ENCODE peak calls at places on chromosomes 6 and 20, in five cellular contexts. T, O, N, X and M are unnamed samples.

GRCh38 chr6:33384581-33385020 is 7.0 kb upstream of the KIFC1 start:
- DNase-seq in T (no peak), X (no peak), O (peak), N (no peak), M (peak)

GRCh38 chr6:148557796-148558457 is 188.9 kb upstream of the UST start:
- DNase-seq in N (no peak), X (no peak), O (no peak), T (no peak), M (no peak)

GRCh38 chr6:36856277-36856676 is 17.0 kb upstream of the CPNE5 start:
- DNase-seq in X (no peak), T (no peak), N (no peak), O (no peak), M (no peak)

GRCh38 chr6:137883400-137883888 is 16.4 kb downstream of the TNFAIP3 start:
- DNase-seq in X (no peak), T (no peak), N (no peak), O (no peak), M (peak)

GRCh38 chr6:148972481-148972880 is 225.7 kb downstream of the UST start:
- DNase-seq in T (no peak), N (peak), X (peak), O (peak), M (peak)

GRCh38 chr6:50635429-50635828 is 77.9 kb upstream of the TFAP2D start:
- DNase-seq in T (no peak), X (no peak), N (no peak), O (no peak), M (no peak)

GRCh38 chr6:119259027-119259426 is 90.5 kb downstream of the MAN1A1 start:
- DNase-seq in N (no peak), O (no peak), T (no peak), X (no peak), M (peak)

GRCh38 chr6:131635384-131636340 is 1.4 kb upstream of the ENPP3 start:
- DNase-seq in X (no peak), N (no peak), O (no peak), T (no peak), M (no peak)

GRCh38 chr6:36442083-36442670 is 477 bp downstream of the PXT1 start:
- DNase-seq in T (no peak), N (no peak), O (no peak), X (no peak), M (no peak)

GRCh38 chr6:76852776-76853175 is 610.5 kb downstream of the HTR1B start:
- DNase-seq in N (no peak), X (no peak), T (no peak), O (peak), M (no peak)

GRCh38 chr6:21214738-21215448 is 378.7 kb upstream of the SOX4 start:
- DNase-seq in X (no peak), N (no peak), T (no peak), O (peak), M (peak)

GRCh38 chr6:67210450-67210849 is 1424.6 kb upstream of the ADGRB3 start:
- DNase-seq in T (no peak), N (no peak), O (peak), X (no peak), M (no peak)

GRCh38 chr20:22795897-22796296 is 211.5 kb upstream of the FOXA2 start:
- DNase-seq in T (no peak), N (no peak), O (peak), X (no peak), M (peak)

GRCh38 chr6:43817192-43817591 is 47.2 kb downstream of the VEGFA start:
- DNase-seq in O (no peak), X (peak), T (no peak), N (no peak), M (peak)

GRCh38 chr6:168542301-168542700 is 101.3 kb downstream of the SMOC2 start:
- DNase-seq in O (no peak), N (no peak), X (no peak), T (no peak), M (no peak)

GRCh38 chr6:169813969-169814368 is 62.5 kb downstream of the ERMARD start:
- DNase-seq in O (no peak), T (no peak), X (no peak), N (no peak), M (no peak)

GRCh38 chr6:17393335-17394191 is at the start of gene CAP2:
- DNase-seq in X (peak), T (peak), N (no peak), O (peak), M (peak)

GRCh38 chr20:32577657-32578056 is 7.5 kb downstream of the NOL4L start:
- DNase-seq in O (no peak), T (no peak), X (no peak), N (no peak), M (no peak)

GRCh38 chr6:147941143-147941542 is 401.5 kb upstream of the SASH1 start:
- DNase-seq in X (no peak), O (no peak), N (no peak), T (no peak), M (peak)

GRCh38 chr6:108715832-108716231 is 132.4 kb upstream of the ARMC2 start:
- DNase-seq in X (no peak), T (no peak), N (no peak), O (no peak), M (no peak)

GRCh38 chr6:129619579-129620233 is 90.3 kb downstream of the ARHGAP18 start:
- DNase-seq in N (no peak), O (no peak), T (no peak), X (no peak), M (peak)

GRCh38 chr20:56617489-56617888 is 11.6 kb upstream of the TFAP2C start:
- DNase-seq in X (no peak), N (no peak), O (no peak), T (no peak), M (no peak)

GRCh38 chr20:3987296-3987695 is 28.1 kb downstream of the RNF24 start:
- DNase-seq in O (no peak), X (no peak), T (no peak), N (no peak), M (no peak)

GRCh38 chr6:170497845-170498281 is 55.2 kb downstream of the PSMB1 start:
- DNase-seq in O (no peak), X (peak), T (no peak), N (no peak), M (peak)

GRCh38 chr6:116438590-116439448 is 22.4 kb upstream of the CALHM6 start:
- DNase-seq in N (no peak), O (no peak), T (no peak), X (no peak), M (no peak)

GRCh38 chr6:148657053-148657452 is 89.8 kb upstream of the UST start:
- DNase-seq in T (no peak), O (no peak), N (no peak), X (no peak), M (peak)

GRCh38 chr6:41801380-41801779 is 13.9 kb downstream of the TOMM6 start:
- DNase-seq in X (no peak), T (no peak), O (no peak), N (no peak), M (no peak)

GRCh38 chr6:30769088-30769852 is 24.9 kb upstream of the IER3 start:
- DNase-seq in X (peak), O (peak), T (no peak), N (peak), M (peak)

GRCh38 chr6:3371222-3371949 is 85.5 kb downstream of the SLC22A23 start:
- DNase-seq in T (no peak), O (no peak), X (no peak), N (no peak), M (no peak)

GRCh38 chr6:3370361-3371221 is 86.3 kb downstream of the SLC22A23 start:
- DNase-seq in X (no peak), N (no peak), O (no peak), T (no peak), M (no peak)

GRCh38 chr6:3373597-3374203 is 83.2 kb downstream of the SLC22A23 start:
- DNase-seq in O (no peak), N (no peak), T (no peak), X (no peak), M (no peak)

GRCh38 chr6:3372184-3372846 is 84.5 kb downstream of the SLC22A23 start:
- DNase-seq in N (no peak), X (no peak), O (no peak), T (no peak), M (no peak)

GRCh38 chr6:3372912-3373554 is 83.8 kb downstream of the SLC22A23 start:
- DNase-seq in N (no peak), T (no peak), O (no peak), X (no peak), M (no peak)
- H3K27ac ChIP-seq in N (no peak), T (peak), O (no peak), X (no peak), M (no peak)

GRCh38 chr20:62985089-62985778 is 21.5 kb downstream of the BHLHE23 start:
- DNase-seq in N (no peak), X (no peak), T (no peak), O (no peak), M (no peak)
- H3K27ac ChIP-seq in N (no peak), X (no peak), T (no peak), O (no peak), M (no peak)

DNA sequence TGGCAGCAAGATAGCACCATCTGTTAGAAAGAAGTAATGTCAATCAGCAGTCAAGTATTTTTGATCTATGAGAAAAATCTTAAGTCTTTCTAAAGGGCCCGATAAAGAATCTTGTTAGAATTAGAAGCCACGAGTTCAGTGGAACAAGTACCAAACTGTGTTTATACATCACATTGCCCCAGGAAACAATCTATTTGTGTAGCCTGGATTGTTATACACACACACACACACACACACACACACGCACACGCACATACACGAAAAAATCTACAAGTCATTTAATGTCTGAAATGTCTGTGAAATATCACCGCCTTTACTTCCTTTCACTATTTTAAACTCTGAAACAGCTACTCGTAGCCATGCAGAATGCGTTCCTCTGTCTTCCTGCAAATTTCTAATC is 84.4 kb upstream of the SCAF8 start:
- DNase-seq in X (no peak), O (no peak), N (no peak), T (no peak), M (no peak)
- H3K27ac ChIP-seq in X (no peak), O (no peak), N (no peak), T (no peak), M (no peak)

DNA sequence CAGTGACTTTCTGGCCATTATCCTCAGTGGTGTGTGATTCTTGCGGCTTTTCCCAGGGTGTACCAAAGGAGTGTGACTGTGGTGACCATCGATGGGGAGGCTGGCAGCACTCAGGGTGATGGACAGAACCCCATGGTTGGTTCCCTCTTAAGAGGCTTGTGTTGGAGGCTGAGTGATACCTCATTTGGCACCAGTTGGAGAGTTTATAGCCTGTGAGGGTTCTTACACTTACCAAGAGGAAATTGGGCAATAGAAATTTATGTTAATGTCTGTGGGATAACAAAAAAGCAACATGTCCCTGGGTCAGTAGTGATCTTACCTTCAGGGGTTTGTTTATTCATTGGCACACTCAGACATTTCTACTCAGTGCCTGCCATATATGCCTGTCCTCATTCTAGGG is 37.2 kb downstream of the DAAM2 start:
- DNase-seq in X (no peak), T (no peak), N (no peak), O (no peak), M (no peak)
- H3K27ac ChIP-seq in X (no peak), T (peak), N (no peak), O (no peak), M (no peak)

GRCh38 chr20:58905236-58905635 is 52.7 kb downstream of the GNAS start:
- DNase-seq in T (no peak), N (no peak), X (no peak), O (no peak), M (no peak)

GRCh38 chr20:58907481-58908137 is 55.1 kb downstream of the GNAS start:
- DNase-seq in T (peak), N (peak), O (peak), X (peak), M (peak)

GRCh38 chr20:58908216-58908615 is 55.7 kb downstream of the GNAS start:
- DNase-seq in O (no peak), X (no peak), N (no peak), T (no peak), M (no peak)

GRCh38 chr20:58906894-58907293 is 54.4 kb downstream of the GNAS start:
- DNase-seq in X (no peak), N (no peak), O (peak), T (no peak), M (peak)

DNA sequence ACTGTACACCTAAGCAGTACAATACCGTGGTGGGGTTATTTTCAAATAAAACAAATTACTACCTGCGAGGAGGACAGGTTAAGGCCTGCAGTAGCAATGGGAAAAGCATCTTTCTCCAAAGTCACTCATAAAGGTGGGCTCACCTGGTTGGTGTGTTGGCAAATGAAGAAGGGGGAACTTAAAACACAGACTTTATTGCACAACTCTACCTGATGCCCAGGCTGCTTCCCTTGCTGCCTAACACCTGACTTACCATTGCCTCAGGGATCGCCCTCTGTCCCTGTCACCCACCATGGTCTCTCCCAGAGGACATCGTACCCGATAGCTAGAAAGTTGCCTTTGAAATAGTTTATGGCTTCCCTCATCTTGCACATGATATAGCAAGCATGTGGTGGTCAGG is 53.6 kb downstream of the GNAS start:
- DNase-seq in N (no peak), X (no peak), T (no peak), O (no peak), M (no peak)
- H3K27ac ChIP-seq in N (no peak), X (peak), T (no peak), O (peak), M (no peak)

GRCh38 chr6:5682530-5682929 is 324.2 kb downstream of the NRN1 start:
- DNase-seq in X (no peak), N (no peak), O (no peak), T (no peak), M (no peak)
- H3K27ac ChIP-seq in X (no peak), N (no peak), O (no peak), T (no peak), M (no peak)

GRCh38 chr20:44309763-44310663 is 989 bp downstream of the FITM2 start:
- DNase-seq in T (no peak), N (no peak), X (peak), O (no peak), M (peak)

GRCh38 chr20:44314870-44315269 is 3.9 kb upstream of the FITM2 start:
- DNase-seq in X (no peak), O (no peak), N (no peak), T (no peak), M (no peak)

GRCh38 chr20:44306927-44307326 is 4.1 kb downstream of the FITM2 start:
- DNase-seq in O (no peak), N (no peak), T (no peak), X (no peak), M (no peak)

GRCh38 chr20:44310664-44311639 is at the start of gene FITM2:
- DNase-seq in O (peak), X (peak), N (peak), T (peak), M (peak)
- H3K27ac ChIP-seq in O (peak), X (peak), N (peak), T (peak), M (peak)

DNA sequence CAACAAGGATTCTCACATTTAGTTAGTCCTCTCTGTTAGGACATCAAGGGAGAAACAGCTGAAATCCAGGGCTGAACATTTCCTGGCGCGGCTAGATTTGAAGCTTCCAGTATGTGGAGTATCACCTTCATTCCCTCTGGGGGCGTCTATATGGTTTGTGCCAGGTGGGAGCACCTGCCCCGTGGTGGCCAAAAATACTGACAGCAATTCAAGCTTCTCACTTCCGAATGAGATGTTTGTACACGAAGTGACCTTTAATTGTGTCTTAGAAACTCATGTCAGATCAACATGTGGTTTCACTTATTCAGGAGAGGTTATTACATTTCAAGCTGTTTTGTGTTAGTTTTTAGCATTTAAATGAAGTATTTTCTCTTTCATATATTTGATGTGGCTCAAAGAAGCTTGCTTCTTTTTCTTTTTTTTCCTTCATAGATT is 67.3 kb upstream of the ZNF217 start:
- DNase-seq in N (no peak), T (no peak), X (no peak), O (no peak), M (no peak)
- H3K27ac ChIP-seq in N (peak), T (peak), X (no peak), O (no peak), M (no peak)

DNA sequence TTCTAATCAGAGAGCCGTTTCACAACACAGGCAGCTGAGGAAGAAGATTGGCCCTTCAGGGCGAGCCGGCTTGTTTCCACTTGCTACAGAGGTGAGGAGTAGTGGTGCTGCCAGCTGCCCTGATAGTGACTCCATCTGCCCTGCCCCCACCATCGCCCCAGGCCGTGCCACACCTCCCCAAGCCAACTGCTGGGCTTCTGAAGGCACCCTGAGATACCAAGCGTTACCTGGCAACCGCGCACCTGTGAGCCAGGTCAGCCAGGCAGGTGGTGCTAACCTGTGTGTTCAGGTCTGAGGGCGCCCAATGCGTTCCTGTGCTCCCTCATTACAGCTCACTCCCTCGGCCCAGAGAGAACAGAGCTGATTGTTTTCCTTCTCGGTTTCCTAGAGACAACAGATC is 299.1 kb upstream of the ID4 start:
- DNase-seq in T (no peak), N (no peak), O (peak), X (no peak), M (peak)
- H3K27ac ChIP-seq in T (no peak), N (no peak), O (no peak), X (no peak), M (peak)

GRCh38 chr6:47146426-47147174 is 104.5 kb upstream of the ADGRF1 start:
- DNase-seq in X (no peak), O (peak), T (no peak), N (no peak), M (peak)
- H3K27ac ChIP-seq in X (no peak), O (no peak), T (no peak), N (no peak), M (peak)